ENCODE peak calls at places on chromosomes 11 and 22, in nine cellular contexts. S is activated naive CD8-positive, alpha-beta T cell treated with anti-CD3 and anti-CD28 coated beads, Interleukin-2, amount 50 U/mL, for 24 hours; V is NCI-H69; W is HTR-8/SVneo; N is stimulated activated CD8-positive, alpha-beta memory T cell treated with anti-CD3 and anti-CD28 coated beads, Interleukin-7, amount 100 ng/mL, for 48 hours; E is dermis microvascular lymphatic vessel endothelial cell; L is SK-N-DZ; C is T-helper 17 cell; X is AG09309. A is an unnamed sample.

GRCh38 chr11:33575311-33575710 is 125.3 kb downstream of the C11orf91 start:
- DNase-seq in S (no peak), L (no peak), E (no peak), W (no peak), X (no peak), N (no peak), V (no peak), C (no peak), A (no peak)

GRCh38 chr11:68446046-68446725 is 14.4 kb upstream of the PPP6R3 start:
- DNase-seq in C (no peak), N (no peak), S (no peak), L (no peak), W (no peak), X (no peak), V (no peak), E (no peak), A (no peak)

GRCh38 chr11:62881579-62882427 is 1.1 kb downstream of the SLC3A2 start:
- DNase-seq in N (peak), L (peak), S (peak), C (peak), X (peak), E (no peak), W (peak), V (peak), A (peak)

GRCh38 chr11:94747136-94748110 is 20.7 kb upstream of the AMOTL1 start:
- DNase-seq in S (no peak), E (no peak), X (no peak), N (no peak), V (no peak), C (no peak), W (no peak), L (no peak), A (no peak)

GRCh38 chr11:128323381-128323780 is 264.0 kb downstream of the ETS1 start:
- DNase-seq in V (peak), N (no peak), X (no peak), E (no peak), W (no peak), L (no peak), C (peak), S (no peak), A (no peak)

GRCh38 chr11:102680945-102681344 is 24.6 kb downstream of the MMP27 start:
- DNase-seq in L (no peak), E (no peak), X (peak), V (no peak), S (no peak), W (no peak), N (no peak), C (no peak), A (no peak)

GRCh38 chr22:37032535-37033460 is 13.3 kb downstream of the MPST start:
- DNase-seq in V (peak), X (peak), C (no peak), N (no peak), L (no peak), W (no peak), E (peak), S (no peak), A (no peak)

GRCh38 chr11:6197466-6198200 is 1.4 kb upstream of the OR52W1 start:
- DNase-seq in X (no peak), S (no peak), W (no peak), L (no peak), E (no peak), N (no peak), V (peak), C (no peak), A (no peak)

GRCh38 chr11:14635559-14635958 is 8.0 kb upstream of the PDE3B start:
- DNase-seq in W (no peak), V (no peak), N (no peak), S (no peak), E (no peak), C (no peak), X (no peak), L (no peak), A (no peak)

GRCh38 chr11:118697346-118697745 is 17.9 kb upstream of the TREH start:
- DNase-seq in V (no peak), L (no peak), X (no peak), E (no peak), C (no peak), S (no peak), N (no peak), W (no peak), A (no peak)

GRCh38 chr11:125084057-125084416 is 20.9 kb downstream of the SLC37A2 start:
- DNase-seq in S (no peak), V (no peak), E (no peak), W (no peak), N (no peak), L (no peak), C (no peak), X (no peak), A (no peak)

GRCh38 chr11:75432911-75433321 is at the start of gene KLHL35:
- DNase-seq in N (no peak), C (no peak), E (no peak), X (no peak), S (no peak), V (peak), W (no peak), L (no peak), A (no peak)

GRCh38 chr11:59573216-59573615 is 42.4 kb downstream of the OSBP start:
- DNase-seq in V (no peak), C (no peak), N (no peak), W (no peak), X (no peak), E (no peak), L (no peak), S (no peak), A (no peak)

GRCh38 chr11:79342686-79343085 is 98.1 kb downstream of the TENM4 start:
- DNase-seq in W (no peak), C (no peak), N (no peak), L (no peak), X (no peak), V (peak), S (no peak), E (no peak), A (no peak)

GRCh38 chr11:59551651-59552521 is 40.5 kb downstream of the OR4D9 start:
- DNase-seq in V (peak), X (no peak), S (peak), W (no peak), E (no peak), C (no peak), N (no peak), L (peak), A (no peak)

GRCh38 chr11:122199661-122200060 is 83.6 kb upstream of the BLID start:
- DNase-seq in C (no peak), E (peak), L (no peak), N (no peak), X (no peak), W (no peak), S (no peak), V (no peak), A (no peak)

GRCh38 chr11:81368192-81368591 is 1365.5 kb downstream of the FAM181B start:
- DNase-seq in X (no peak), N (no peak), W (no peak), E (no peak), L (no peak), V (no peak), S (no peak), C (no peak), A (no peak)

GRCh38 chr11:84853841-84854497 is 773.2 kb downstream of the DLG2 start:
- DNase-seq in W (no peak), C (no peak), X (no peak), E (no peak), V (no peak), S (no peak), L (no peak), N (no peak), A (no peak)

GRCh38 chr11:69044111-69045013 is 4.4 kb upstream of the TPCN2 start:
- DNase-seq in V (peak), S (peak), C (no peak), X (peak), E (peak), L (peak), W (peak), N (no peak), A (no peak)

GRCh38 chr11:2415601-2416380 is 15.2 kb downstream of the TSSC4 start:
- DNase-seq in W (no peak), L (no peak), E (no peak), X (no peak), N (no peak), V (no peak), S (no peak), C (no peak), A (no peak)

GRCh38 chr11:18332302-18332701 is 9.9 kb downstream of the GTF2H1 start:
- DNase-seq in C (no peak), S (no peak), E (no peak), V (no peak), W (no peak), X (no peak), L (no peak), N (no peak), A (no peak)

A was measured in SIG-M5.